ENCODE peak calls at places on chromosomes 7 and 10, in seven cellular contexts. One of them, this sample, is unnamed.

GRCh38 chr10:19628767-19629443 is 187.3 kb upstream of the PLXDC2 start:
- DNase-seq in K562: no peak
- DNase-seq in HTR-8/SVneo: no peak
- DNase-seq in stimulated activated CD8-positive, alpha-beta memory T cell treated with anti-CD3 and anti-CD28 coated beads, Interleukin-7, amount 100 ng/mL, for 1 hour: no peak
- DNase-seq in GDM1: no peak
- DNase-seq in Calu3: no peak
- DNase-seq in activated CD4-positive, alpha-beta T cell treated with anti-CD3 and anti-CD28 coated beads, Interleukin-2, amount 50 U/mL, for 1 hour: no peak
- DNase-seq in this sample: no peak

GRCh38 chr7:104096683-104097082 is 107.2 kb upstream of the RELN start:
- DNase-seq in activated CD4-positive, alpha-beta T cell treated with anti-CD3 and anti-CD28 coated beads, Interleukin-2, amount 50 U/mL, for 1 hour: no peak
- DNase-seq in HTR-8/SVneo: no peak
- DNase-seq in Calu3: peak; percentile 12
- DNase-seq in stimulated activated CD8-positive, alpha-beta memory T cell treated with anti-CD3 and anti-CD28 coated beads, Interleukin-7, amount 100 ng/mL, for 1 hour: no peak
- DNase-seq in K562: peak; percentile 72
- DNase-seq in GDM1: no peak
- DNase-seq in this sample: no peak

GRCh38 chr7:135260930-135261721 is 27.5 kb downstream of the STRA8 start:
- DNase-seq in stimulated activated CD8-positive, alpha-beta memory T cell treated with anti-CD3 and anti-CD28 coated beads, Interleukin-7, amount 100 ng/mL, for 1 hour: no peak
- DNase-seq in HTR-8/SVneo: no peak
- DNase-seq in K562: no peak
- DNase-seq in GDM1: no peak
- DNase-seq in activated CD4-positive, alpha-beta T cell treated with anti-CD3 and anti-CD28 coated beads, Interleukin-2, amount 50 U/mL, for 1 hour: no peak
- DNase-seq in Calu3: no peak
- DNase-seq in this sample: no peak

GRCh38 chr10:16853201-16853600 is 36.0 kb upstream of the RSU1 start:
- DNase-seq in HTR-8/SVneo: no peak
- DNase-seq in K562: peak; percentile 17
- DNase-seq in stimulated activated CD8-positive, alpha-beta memory T cell treated with anti-CD3 and anti-CD28 coated beads, Interleukin-7, amount 100 ng/mL, for 1 hour: no peak
- DNase-seq in GDM1: no peak
- DNase-seq in activated CD4-positive, alpha-beta T cell treated with anti-CD3 and anti-CD28 coated beads, Interleukin-2, amount 50 U/mL, for 1 hour: no peak
- DNase-seq in Calu3: no peak
- DNase-seq in this sample: no peak

GRCh38 chr10:11108356-11108755 is 90.7 kb downstream of the CELF2 start:
- DNase-seq in HTR-8/SVneo: no peak
- DNase-seq in stimulated activated CD8-positive, alpha-beta memory T cell treated with anti-CD3 and anti-CD28 coated beads, Interleukin-7, amount 100 ng/mL, for 1 hour: no peak
- DNase-seq in K562: no peak
- DNase-seq in GDM1: no peak
- DNase-seq in activated CD4-positive, alpha-beta T cell treated with anti-CD3 and anti-CD28 coated beads, Interleukin-2, amount 50 U/mL, for 1 hour: no peak
- DNase-seq in Calu3: no peak
- DNase-seq in this sample: no peak

GRCh38 chr10:70558871-70559810 is 43.4 kb downstream of the PRF1 start:
- DNase-seq in GDM1: peak; percentile 45
- DNase-seq in Calu3: peak; percentile 86
- DNase-seq in HTR-8/SVneo: no peak
- DNase-seq in K562: peak; percentile 91
- DNase-seq in stimulated activated CD8-positive, alpha-beta memory T cell treated with anti-CD3 and anti-CD28 coated beads, Interleukin-7, amount 100 ng/mL, for 1 hour: peak; percentile 53
- DNase-seq in activated CD4-positive, alpha-beta T cell treated with anti-CD3 and anti-CD28 coated beads, Interleukin-2, amount 50 U/mL, for 1 hour: peak; percentile 56
- DNase-seq in this sample: no peak

GRCh38 chr7:139855498-139856270 is 26.6 kb downstream of the TBXAS1 start:
- DNase-seq in activated CD4-positive, alpha-beta T cell treated with anti-CD3 and anti-CD28 coated beads, Interleukin-2, amount 50 U/mL, for 1 hour: no peak
- DNase-seq in Calu3: no peak
- DNase-seq in stimulated activated CD8-positive, alpha-beta memory T cell treated with anti-CD3 and anti-CD28 coated beads, Interleukin-7, amount 100 ng/mL, for 1 hour: no peak
- DNase-seq in GDM1: peak; percentile 94
- DNase-seq in K562: peak; percentile 62
- DNase-seq in HTR-8/SVneo: no peak
- DNase-seq in this sample: no peak

GRCh38 chr7:150479023-150479716 is 28.7 kb downstream of the GIMAP8 start:
- DNase-seq in HTR-8/SVneo: no peak
- DNase-seq in GDM1: no peak
- DNase-seq in Calu3: no peak
- DNase-seq in activated CD4-positive, alpha-beta T cell treated with anti-CD3 and anti-CD28 coated beads, Interleukin-2, amount 50 U/mL, for 1 hour: peak; percentile 39
- DNase-seq in stimulated activated CD8-positive, alpha-beta memory T cell treated with anti-CD3 and anti-CD28 coated beads, Interleukin-7, amount 100 ng/mL, for 1 hour: no peak
- DNase-seq in K562: no peak
- DNase-seq in this sample: no peak

GRCh38 chr7:114082934-114083647 is 164.3 kb upstream of the PPP1R3A start:
- DNase-seq in GDM1: no peak
- DNase-seq in K562: no peak
- DNase-seq in stimulated activated CD8-positive, alpha-beta memory T cell treated with anti-CD3 and anti-CD28 coated beads, Interleukin-7, amount 100 ng/mL, for 1 hour: no peak
- DNase-seq in Calu3: no peak
- DNase-seq in activated CD4-positive, alpha-beta T cell treated with anti-CD3 and anti-CD28 coated beads, Interleukin-2, amount 50 U/mL, for 1 hour: no peak
- DNase-seq in HTR-8/SVneo: no peak
- DNase-seq in this sample: no peak

GRCh38 chr10:102230861-102231356 is 4.8 kb downstream of the ELOVL3 start:
- DNase-seq in stimulated activated CD8-positive, alpha-beta memory T cell treated with anti-CD3 and anti-CD28 coated beads, Interleukin-7, amount 100 ng/mL, for 1 hour: no peak
- DNase-seq in Calu3: peak; percentile 40
- DNase-seq in GDM1: no peak
- DNase-seq in HTR-8/SVneo: no peak
- DNase-seq in activated CD4-positive, alpha-beta T cell treated with anti-CD3 and anti-CD28 coated beads, Interleukin-2, amount 50 U/mL, for 1 hour: peak; percentile 45
- DNase-seq in K562: peak; percentile 27
- DNase-seq in this sample: no peak

GRCh38 chr7:130942211-130942964 is 208.4 kb upstream of the KLF14 start:
- DNase-seq in HTR-8/SVneo: peak; percentile 27
- DNase-seq in GDM1: no peak
- DNase-seq in activated CD4-positive, alpha-beta T cell treated with anti-CD3 and anti-CD28 coated beads, Interleukin-2, amount 50 U/mL, for 1 hour: no peak
- DNase-seq in K562: peak; percentile 80
- DNase-seq in Calu3: peak; percentile 50
- DNase-seq in stimulated activated CD8-positive, alpha-beta memory T cell treated with anti-CD3 and anti-CD28 coated beads, Interleukin-7, amount 100 ng/mL, for 1 hour: no peak
- DNase-seq in this sample: no peak

GRCh38 chr7:30266686-30267085 is 17.7 kb upstream of the ZNRF2 start:
- DNase-seq in GDM1: no peak
- DNase-seq in K562: no peak
- DNase-seq in HTR-8/SVneo: no peak
- DNase-seq in activated CD4-positive, alpha-beta T cell treated with anti-CD3 and anti-CD28 coated beads, Interleukin-2, amount 50 U/mL, for 1 hour: no peak
- DNase-seq in stimulated activated CD8-positive, alpha-beta memory T cell treated with anti-CD3 and anti-CD28 coated beads, Interleukin-7, amount 100 ng/mL, for 1 hour: no peak
- DNase-seq in Calu3: no peak
- DNase-seq in this sample: no peak

GRCh38 chr7:13988765-13989137 is 715 bp downstream of the ETV1 start:
- DNase-seq in HTR-8/SVneo: no peak
- DNase-seq in GDM1: no peak
- DNase-seq in K562: peak; percentile 64
- DNase-seq in stimulated activated CD8-positive, alpha-beta memory T cell treated with anti-CD3 and anti-CD28 coated beads, Interleukin-7, amount 100 ng/mL, for 1 hour: no peak
- DNase-seq in activated CD4-positive, alpha-beta T cell treated with anti-CD3 and anti-CD28 coated beads, Interleukin-2, amount 50 U/mL, for 1 hour: no peak
- DNase-seq in Calu3: peak; percentile 47
- DNase-seq in this sample: no peak

GRCh38 chr10:14653271-14654161 is 121.2 kb downstream of the FAM107B start:
- DNase-seq in stimulated activated CD8-positive, alpha-beta memory T cell treated with anti-CD3 and anti-CD28 coated beads, Interleukin-7, amount 100 ng/mL, for 1 hour: no peak
- DNase-seq in Calu3: peak; percentile 74
- DNase-seq in activated CD4-positive, alpha-beta T cell treated with anti-CD3 and anti-CD28 coated beads, Interleukin-2, amount 50 U/mL, for 1 hour: no peak
- DNase-seq in HTR-8/SVneo: peak; percentile 75
- DNase-seq in GDM1: no peak
- DNase-seq in K562: no peak
- DNase-seq in this sample: no peak

GRCh38 chr10:78892383-78893191 is 176.2 kb upstream of the ZMIZ1 start:
- DNase-seq in GDM1: peak; percentile 18
- DNase-seq in K562: no peak
- DNase-seq in HTR-8/SVneo: no peak
- DNase-seq in stimulated activated CD8-positive, alpha-beta memory T cell treated with anti-CD3 and anti-CD28 coated beads, Interleukin-7, amount 100 ng/mL, for 1 hour: no peak
- DNase-seq in Calu3: no peak
- DNase-seq in activated CD4-positive, alpha-beta T cell treated with anti-CD3 and anti-CD28 coated beads, Interleukin-2, amount 50 U/mL, for 1 hour: no peak
- DNase-seq in this sample: no peak

GRCh38 chr10:71795248-71795647 is 21.9 kb upstream of the VSIR start:
- DNase-seq in Calu3: peak; percentile 49
- DNase-seq in stimulated activated CD8-positive, alpha-beta memory T cell treated with anti-CD3 and anti-CD28 coated beads, Interleukin-7, amount 100 ng/mL, for 1 hour: no peak
- DNase-seq in K562: peak; percentile 62
- DNase-seq in activated CD4-positive, alpha-beta T cell treated with anti-CD3 and anti-CD28 coated beads, Interleukin-2, amount 50 U/mL, for 1 hour: no peak
- DNase-seq in GDM1: no peak
- DNase-seq in HTR-8/SVneo: peak; percentile 42
- DNase-seq in this sample: no peak

GRCh38 chr7:88200793-88201192 is 19.0 kb downstream of the SRI start:
- DNase-seq in GDM1: no peak
- DNase-seq in stimulated activated CD8-positive, alpha-beta memory T cell treated with anti-CD3 and anti-CD28 coated beads, Interleukin-7, amount 100 ng/mL, for 1 hour: no peak
- DNase-seq in HTR-8/SVneo: no peak
- DNase-seq in Calu3: no peak
- DNase-seq in K562: no peak
- DNase-seq in activated CD4-positive, alpha-beta T cell treated with anti-CD3 and anti-CD28 coated beads, Interleukin-2, amount 50 U/mL, for 1 hour: no peak
- DNase-seq in this sample: no peak

GRCh38 chr10:73969224-73969811 is 28.6 kb upstream of the VCL start:
- DNase-seq in Calu3: no peak
- DNase-seq in activated CD4-positive, alpha-beta T cell treated with anti-CD3 and anti-CD28 coated beads, Interleukin-2, amount 50 U/mL, for 1 hour: no peak
- DNase-seq in GDM1: no peak
- DNase-seq in K562: no peak
- DNase-seq in HTR-8/SVneo: no peak
- DNase-seq in stimulated activated CD8-positive, alpha-beta memory T cell treated with anti-CD3 and anti-CD28 coated beads, Interleukin-7, amount 100 ng/mL, for 1 hour: no peak
- DNase-seq in this sample: no peak

GRCh38 chr7:87100326-87100725 is 40.9 kb upstream of the ELAPOR2 start:
- DNase-seq in stimulated activated CD8-positive, alpha-beta memory T cell treated with anti-CD3 and anti-CD28 coated beads, Interleukin-7, amount 100 ng/mL, for 1 hour: no peak
- DNase-seq in HTR-8/SVneo: no peak
- DNase-seq in activated CD4-positive, alpha-beta T cell treated with anti-CD3 and anti-CD28 coated beads, Interleukin-2, amount 50 U/mL, for 1 hour: no peak
- DNase-seq in GDM1: no peak
- DNase-seq in K562: no peak
- DNase-seq in Calu3: no peak
- DNase-seq in this sample: no peak

GRCh38 chr10:58367049-58367448 is 18.2 kb upstream of the TFAM start:
- DNase-seq in activated CD4-positive, alpha-beta T cell treated with anti-CD3 and anti-CD28 coated beads, Interleukin-2, amount 50 U/mL, for 1 hour: no peak
- DNase-seq in K562: no peak
- DNase-seq in GDM1: peak; percentile 1
- DNase-seq in Calu3: no peak
- DNase-seq in stimulated activated CD8-positive, alpha-beta memory T cell treated with anti-CD3 and anti-CD28 coated beads, Interleukin-7, amount 100 ng/mL, for 1 hour: no peak
- DNase-seq in HTR-8/SVneo: no peak
- DNase-seq in this sample: no peak

GRCh38 chr10:52451817-52452216 is 137.7 kb downstream of the DKK1 start:
- DNase-seq in stimulated activated CD8-positive, alpha-beta memory T cell treated with anti-CD3 and anti-CD28 coated beads, Interleukin-7, amount 100 ng/mL, for 1 hour: no peak
- DNase-seq in Calu3: no peak
- DNase-seq in K562: no peak
- DNase-seq in HTR-8/SVneo: peak; percentile 51
- DNase-seq in GDM1: no peak
- DNase-seq in activated CD4-positive, alpha-beta T cell treated with anti-CD3 and anti-CD28 coated beads, Interleukin-2, amount 50 U/mL, for 1 hour: no peak
- DNase-seq in this sample: no peak

GRCh38 chr10:22325272-22325947 is 4.5 kb downstream of the BMI1 start:
- DNase-seq in activated CD4-positive, alpha-beta T cell treated with anti-CD3 and anti-CD28 coated beads, Interleukin-2, amount 50 U/mL, for 1 hour: peak; percentile 69
- DNase-seq in Calu3: peak; percentile 73
- DNase-seq in HTR-8/SVneo: no peak
- DNase-seq in GDM1: peak; percentile 63
- DNase-seq in stimulated activated CD8-positive, alpha-beta memory T cell treated with anti-CD3 and anti-CD28 coated beads, Interleukin-7, amount 100 ng/mL, for 1 hour: no peak
- DNase-seq in K562: peak; percentile 90
- DNase-seq in this sample: no peak

GRCh38 chr7:123811056-123811455 is 33.9 kb upstream of the HYAL4 start:
- DNase-seq in HTR-8/SVneo: no peak
- DNase-seq in GDM1: no peak
- DNase-seq in Calu3: no peak
- DNase-seq in stimulated activated CD8-positive, alpha-beta memory T cell treated with anti-CD3 and anti-CD28 coated beads, Interleukin-7, amount 100 ng/mL, for 1 hour: no peak
- DNase-seq in K562: no peak
- DNase-seq in activated CD4-positive, alpha-beta T cell treated with anti-CD3 and anti-CD28 coated beads, Interleukin-2, amount 50 U/mL, for 1 hour: no peak
- DNase-seq in this sample: no peak

GRCh38 chr7:149719050-149719899 is 54.1 kb downstream of the ZNF467 start:
- DNase-seq in Calu3: no peak
- DNase-seq in HTR-8/SVneo: no peak
- DNase-seq in activated CD4-positive, alpha-beta T cell treated with anti-CD3 and anti-CD28 coated beads, Interleukin-2, amount 50 U/mL, for 1 hour: no peak
- DNase-seq in K562: peak; percentile 93
- DNase-seq in stimulated activated CD8-positive, alpha-beta memory T cell treated with anti-CD3 and anti-CD28 coated beads, Interleukin-7, amount 100 ng/mL, for 1 hour: no peak
- DNase-seq in GDM1: no peak
- DNase-seq in this sample: no peak

GRCh38 chr7:131690446-131690845 is 134.0 kb upstream of the PODXL start:
- DNase-seq in activated CD4-positive, alpha-beta T cell treated with anti-CD3 and anti-CD28 coated beads, Interleukin-2, amount 50 U/mL, for 1 hour: no peak
- DNase-seq in K562: no peak
- DNase-seq in Calu3: no peak
- DNase-seq in GDM1: no peak
- DNase-seq in HTR-8/SVneo: no peak
- DNase-seq in stimulated activated CD8-positive, alpha-beta memory T cell treated with anti-CD3 and anti-CD28 coated beads, Interleukin-7, amount 100 ng/mL, for 1 hour: no peak
- DNase-seq in this sample: no peak

GRCh38 chr10:78961760-78962159 is 107.0 kb upstream of the ZMIZ1 start:
- DNase-seq in HTR-8/SVneo: no peak
- DNase-seq in K562: no peak
- DNase-seq in activated CD4-positive, alpha-beta T cell treated with anti-CD3 and anti-CD28 coated beads, Interleukin-2, amount 50 U/mL, for 1 hour: no peak
- DNase-seq in stimulated activated CD8-positive, alpha-beta memory T cell treated with anti-CD3 and anti-CD28 coated beads, Interleukin-7, amount 100 ng/mL, for 1 hour: no peak
- DNase-seq in GDM1: no peak
- DNase-seq in Calu3: no peak
- DNase-seq in this sample: no peak

GRCh38 chr10:104138131-104138530 is 16.2 kb downstream of the SFR1 start:
- DNase-seq in stimulated activated CD8-positive, alpha-beta memory T cell treated with anti-CD3 and anti-CD28 coated beads, Interleukin-7, amount 100 ng/mL, for 1 hour: no peak
- DNase-seq in Calu3: no peak
- DNase-seq in activated CD4-positive, alpha-beta T cell treated with anti-CD3 and anti-CD28 coated beads, Interleukin-2, amount 50 U/mL, for 1 hour: no peak
- DNase-seq in K562: no peak
- DNase-seq in GDM1: no peak
- DNase-seq in HTR-8/SVneo: no peak
- DNase-seq in this sample: no peak

GRCh38 chr7:69434350-69434749 is 163.9 kb upstream of the AUTS2 start:
- DNase-seq in GDM1: no peak
- DNase-seq in Calu3: no peak
- DNase-seq in K562: no peak
- DNase-seq in HTR-8/SVneo: no peak
- DNase-seq in activated CD4-positive, alpha-beta T cell treated with anti-CD3 and anti-CD28 coated beads, Interleukin-2, amount 50 U/mL, for 1 hour: no peak
- DNase-seq in stimulated activated CD8-positive, alpha-beta memory T cell treated with anti-CD3 and anti-CD28 coated beads, Interleukin-7, amount 100 ng/mL, for 1 hour: no peak
- DNase-seq in this sample: no peak

GRCh38 chr7:76394962-76395361 is 14.5 kb downstream of the SSC4D start:
- DNase-seq in activated CD4-positive, alpha-beta T cell treated with anti-CD3 and anti-CD28 coated beads, Interleukin-2, amount 50 U/mL, for 1 hour: no peak
- DNase-seq in Calu3: no peak
- DNase-seq in GDM1: no peak
- DNase-seq in HTR-8/SVneo: no peak
- DNase-seq in K562: no peak
- DNase-seq in stimulated activated CD8-positive, alpha-beta memory T cell treated with anti-CD3 and anti-CD28 coated beads, Interleukin-7, amount 100 ng/mL, for 1 hour: no peak
- DNase-seq in this sample: no peak

GRCh38 chr7:158362912-158363905 is 224.4 kb downstream of the PTPRN2 start:
- DNase-seq in GDM1: no peak
- DNase-seq in K562: peak; percentile 43
- DNase-seq in HTR-8/SVneo: no peak
- DNase-seq in Calu3: no peak
- DNase-seq in stimulated activated CD8-positive, alpha-beta memory T cell treated with anti-CD3 and anti-CD28 coated beads, Interleukin-7, amount 100 ng/mL, for 1 hour: no peak
- DNase-seq in activated CD4-positive, alpha-beta T cell treated with anti-CD3 and anti-CD28 coated beads, Interleukin-2, amount 50 U/mL, for 1 hour: no peak
- DNase-seq in this sample: no peak

GRCh38 chr7:48384180-48384752 is 213.0 kb downstream of the ABCA13 start:
- DNase-seq in Calu3: no peak
- DNase-seq in GDM1: no peak
- DNase-seq in K562: no peak
- DNase-seq in stimulated activated CD8-positive, alpha-beta memory T cell treated with anti-CD3 and anti-CD28 coated beads, Interleukin-7, amount 100 ng/mL, for 1 hour: no peak
- DNase-seq in HTR-8/SVneo: no peak
- DNase-seq in activated CD4-positive, alpha-beta T cell treated with anti-CD3 and anti-CD28 coated beads, Interleukin-2, amount 50 U/mL, for 1 hour: no peak
- DNase-seq in this sample: no peak

GRCh38 chr10:3828404-3829192 is 43.6 kb upstream of the KLF6 start:
- DNase-seq in GDM1: no peak
- DNase-seq in activated CD4-positive, alpha-beta T cell treated with anti-CD3 and anti-CD28 coated beads, Interleukin-2, amount 50 U/mL, for 1 hour: peak; percentile 14
- DNase-seq in Calu3: no peak
- DNase-seq in stimulated activated CD8-positive, alpha-beta memory T cell treated with anti-CD3 and anti-CD28 coated beads, Interleukin-7, amount 100 ng/mL, for 1 hour: no peak
- DNase-seq in K562: peak; percentile 50
- DNase-seq in HTR-8/SVneo: no peak
- DNase-seq in this sample: no peak

GRCh38 chr7:148303295-148304013 is 287.1 kb upstream of the C7orf33 start:
- DNase-seq in HTR-8/SVneo: peak; percentile 40
- DNase-seq in GDM1: no peak
- DNase-seq in activated CD4-positive, alpha-beta T cell treated with anti-CD3 and anti-CD28 coated beads, Interleukin-2, amount 50 U/mL, for 1 hour: no peak
- DNase-seq in stimulated activated CD8-positive, alpha-beta memory T cell treated with anti-CD3 and anti-CD28 coated beads, Interleukin-7, amount 100 ng/mL, for 1 hour: no peak
- DNase-seq in K562: no peak
- DNase-seq in Calu3: no peak
- DNase-seq in this sample: no peak

GRCh38 chr10:100482181-100482833 is 19.5 kb downstream of the WNT8B start:
- DNase-seq in GDM1: peak; percentile 33
- DNase-seq in stimulated activated CD8-positive, alpha-beta memory T cell treated with anti-CD3 and anti-CD28 coated beads, Interleukin-7, amount 100 ng/mL, for 1 hour: peak; percentile 41
- DNase-seq in activated CD4-positive, alpha-beta T cell treated with anti-CD3 and anti-CD28 coated beads, Interleukin-2, amount 50 U/mL, for 1 hour: peak; percentile 67
- DNase-seq in Calu3: peak; percentile 65
- DNase-seq in HTR-8/SVneo: peak; percentile 71
- DNase-seq in K562: peak; percentile 71
- DNase-seq in this sample: no peak

GRCh38 chr10:14153570-14154055 is 177.1 kb downstream of the FRMD4A start:
- DNase-seq in GDM1: no peak
- DNase-seq in Calu3: no peak
- DNase-seq in K562: peak; percentile 48
- DNase-seq in stimulated activated CD8-positive, alpha-beta memory T cell treated with anti-CD3 and anti-CD28 coated beads, Interleukin-7, amount 100 ng/mL, for 1 hour: no peak
- DNase-seq in HTR-8/SVneo: no peak
- DNase-seq in activated CD4-positive, alpha-beta T cell treated with anti-CD3 and anti-CD28 coated beads, Interleukin-2, amount 50 U/mL, for 1 hour: no peak
- DNase-seq in this sample: no peak

GRCh38 chr10:14839305-14839695 is 1.2 kb downstream of the HSPA14 start:
- DNase-seq in GDM1: no peak
- DNase-seq in Calu3: peak; percentile 14
- DNase-seq in HTR-8/SVneo: no peak
- DNase-seq in activated CD4-positive, alpha-beta T cell treated with anti-CD3 and anti-CD28 coated beads, Interleukin-2, amount 50 U/mL, for 1 hour: no peak
- DNase-seq in stimulated activated CD8-positive, alpha-beta memory T cell treated with anti-CD3 and anti-CD28 coated beads, Interleukin-7, amount 100 ng/mL, for 1 hour: no peak
- DNase-seq in K562: no peak
- DNase-seq in this sample: no peak

GRCh38 chr10:125868372-125868975 is 12.6 kb downstream of the DHX32 start:
- DNase-seq in HTR-8/SVneo: peak; percentile 22
- DNase-seq in Calu3: peak; percentile 18
- DNase-seq in GDM1: no peak
- DNase-seq in activated CD4-positive, alpha-beta T cell treated with anti-CD3 and anti-CD28 coated beads, Interleukin-2, amount 50 U/mL, for 1 hour: peak; percentile 2
- DNase-seq in K562: peak; percentile 17
- DNase-seq in stimulated activated CD8-positive, alpha-beta memory T cell treated with anti-CD3 and anti-CD28 coated beads, Interleukin-7, amount 100 ng/mL, for 1 hour: no peak
- DNase-seq in this sample: no peak